ENCODE peak calls at places on chromosomes 5 and 9, in nine cellular contexts. A, G, R, T, Y, E, I, D and H are unnamed samples.
A peak's percentile ranks its signal among the peaks of the same experiment; 100 is the strongest.

GRCh38 chr5:68631884-68632283 is 416.3 kb downstream of the PIK3R1 start:
- DNase-seq in T (no peak), D (no peak), E (no peak), Y (peak; percentile 26), G (no peak), R (no peak), I (no peak), A (no peak), H (no peak)

GRCh38 chr5:58770131-58770530 is 187.3 kb downstream of the RAB3C start:
- DNase-seq in Y (no peak), D (no peak), I (no peak), E (no peak), G (no peak), A (no peak), R (no peak), T (no peak), H (no peak)

GRCh38 chr9:80649001-80649420 is 1040.3 kb downstream of the TLE1 start:
- DNase-seq in Y (peak; percentile 56), T (no peak), E (peak; percentile 23), I (no peak), G (peak; percentile 35), A (peak; percentile 91), R (no peak), D (peak; percentile 24), H (no peak)

GRCh38 chr9:134607971-134608370 is 33.6 kb upstream of the COL5A1 start:
- DNase-seq in G (no peak), T (no peak), Y (no peak), I (no peak), A (peak; percentile 57), R (no peak), D (no peak), E (no peak), H (no peak)

GRCh38 chr9:124500028-124500795 is 7.0 kb downstream of the NR5A1 start:
- DNase-seq in T (no peak), E (no peak), G (no peak), Y (no peak), A (no peak), R (no peak), D (no peak), I (no peak), H (peak; percentile 14)

GRCh38 chr9:130701059-130702022 is 7.8 kb downstream of the EXOSC2 start:
- DNase-seq in A (peak; percentile 88), T (peak; percentile 94), E (peak; percentile 82), G (peak; percentile 44), D (peak; percentile 85), I (peak; percentile 87), R (no peak), Y (peak; percentile 81), H (peak; percentile 79)

GRCh38 chr5:36646507-36647023 is 40.2 kb downstream of the SLC1A3 start:
- DNase-seq in Y (no peak), T (no peak), I (no peak), A (no peak), G (no peak), E (no peak), R (peak; percentile 27), D (no peak), H (no peak)

GRCh38 chr9:127214421-127215265 is 49.9 kb upstream of the GARNL3 start:
- DNase-seq in R (peak; percentile 48), E (peak; percentile 65), T (peak; percentile 73), G (peak; percentile 52), Y (peak; percentile 68), A (peak; percentile 89), D (peak; percentile 80), I (peak; percentile 82), H (peak; percentile 82)

GRCh38 chr5:76838481-76839261 is 11.1 kb upstream of the S100Z start:
- DNase-seq in R (peak; percentile 92), E (peak; percentile 74), G (no peak), A (peak; percentile 76), T (no peak), D (peak; percentile 49), I (no peak), Y (peak; percentile 60), H (no peak)

GRCh38 chr5:37786416-37786815 is 53.4 kb downstream of the GDNF start:
- DNase-seq in D (no peak), E (no peak), G (no peak), R (no peak), A (no peak), I (no peak), T (no peak), Y (peak; percentile 36), H (no peak)

DNA sequence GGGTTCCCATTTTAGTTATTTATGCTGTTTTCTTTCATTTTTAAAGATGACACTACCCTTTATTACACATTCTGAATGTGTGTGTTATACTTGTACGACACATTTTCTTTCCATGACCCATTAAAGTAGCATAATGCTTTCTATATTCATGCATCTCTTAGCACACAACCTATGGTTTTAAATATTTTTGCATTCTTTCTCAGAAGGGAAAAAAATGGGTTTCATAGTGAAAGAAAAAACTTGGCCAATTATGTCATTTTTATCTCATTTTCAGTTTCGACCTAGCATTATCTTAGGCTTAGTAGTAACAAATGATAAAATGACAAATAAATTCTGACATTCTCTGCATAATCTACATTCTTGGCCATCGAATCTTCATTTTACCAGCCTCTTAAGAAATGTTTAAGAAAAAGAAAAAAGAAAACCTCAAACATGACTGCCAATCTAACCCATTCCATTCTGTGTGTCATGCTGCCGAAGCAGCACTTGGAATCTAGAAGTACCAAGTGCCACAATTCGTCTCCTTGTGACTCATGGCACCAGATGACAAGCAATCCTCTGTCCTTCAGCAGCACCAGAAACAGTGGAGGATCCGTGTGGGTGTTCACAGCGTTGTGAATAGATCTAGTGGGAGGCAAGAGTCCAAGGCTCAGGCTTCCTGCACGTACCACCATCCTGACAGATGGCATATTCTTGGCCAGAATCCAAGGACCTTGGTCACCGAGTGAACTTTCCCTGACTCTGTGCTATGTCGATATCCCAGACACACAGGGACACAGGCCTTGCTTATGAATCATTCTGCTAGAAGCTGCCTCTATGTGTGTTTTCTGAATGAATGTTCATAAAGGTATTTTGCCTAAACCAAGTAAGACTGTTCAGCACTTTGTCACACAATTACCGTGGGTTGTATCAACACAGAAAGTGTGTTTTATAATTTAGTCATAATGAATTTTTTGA is 502.7 kb downstream of the NR2F1-AS1 start:
- DNase-seq in I (no peak), G (peak; percentile 98), E (peak; percentile 18), Y (peak; percentile 11), R (peak; percentile 99), A (peak; percentile 93), T (no peak), D (peak; percentile 97), H (peak; percentile 29)
- H3K9ac ChIP-seq in I (no peak overlapping the region), G (no peak overlapping the region), E (no peak overlapping the region), Y (no peak overlapping the region), R (peak overlapping the region; percentile 18), A (peak overlapping the region; percentile 38), T (no peak overlapping the region), D (no peak overlapping the region), H (peak overlapping the region; percentile 25)

GRCh38 chr5:113164016-113164415 is 187.4 kb downstream of the DCP2 start:
- DNase-seq in A (no peak), G (no peak), D (no peak), E (no peak), I (no peak), T (no peak), R (no peak), Y (no peak), H (no peak)

GRCh38 chr5:113167985-113168384 is 191.4 kb downstream of the DCP2 start:
- DNase-seq in D (no peak), Y (no peak), I (no peak), T (no peak), R (no peak), A (no peak), E (no peak), G (peak; percentile 61), H (no peak)

GRCh38 chr5:113163328-113163727 is 186.7 kb downstream of the DCP2 start:
- DNase-seq in D (peak; percentile 27), T (no peak), R (peak; percentile 84), I (no peak), Y (no peak), G (peak; percentile 64), E (no peak), A (peak; percentile 36), H (no peak)

GRCh38 chr5:113166710-113167366 is 190.2 kb downstream of the DCP2 start:
- DNase-seq in G (peak; percentile 97), D (peak; percentile 95), R (peak; percentile 97), Y (no peak), T (peak; percentile 8), A (peak; percentile 89), I (no peak), E (no peak), H (no peak)

GRCh38 chr5:113166285-113166684 is 189.7 kb downstream of the DCP2 start:
- DNase-seq in A (peak; percentile 95), Y (no peak), D (peak; percentile 63), E (no peak), R (no peak), G (no peak), T (no peak), I (no peak), H (no peak)
- H3K9ac ChIP-seq in A (no peak overlapping the region), Y (no peak overlapping the region), D (peak overlapping the region; percentile 46), E (no peak overlapping the region), R (peak overlapping the region; percentile 46), G (no peak overlapping the region), T (no peak overlapping the region), I (no peak overlapping the region), H (no peak overlapping the region)

GRCh38 chr5:148699028-148699427 is 44.7 kb upstream of the HTR4 start:
- DNase-seq in R (no peak), G (no peak), D (no peak), E (no peak), T (no peak), A (no peak), Y (no peak), I (peak; percentile 46), H (no peak)

GRCh38 chr5:148697821-148698196 is 43.5 kb upstream of the HTR4 start:
- DNase-seq in Y (no peak), E (no peak), G (no peak), D (peak; percentile 41), A (no peak), R (no peak), T (no peak), I (no peak), H (no peak)

GRCh38 chr5:148702019-148702596 is 47.8 kb upstream of the HTR4 start:
- DNase-seq in E (no peak), Y (no peak), I (no peak), R (no peak), A (no peak), D (no peak), G (no peak), T (no peak), H (no peak)

GRCh38 chr5:148696438-148697036 is 42.2 kb upstream of the HTR4 start:
- DNase-seq in Y (no peak), G (no peak), E (no peak), T (no peak), I (no peak), D (no peak), R (no peak), A (no peak), H (no peak)

GRCh38 chr5:148697177-148697820 is 43.0 kb upstream of the HTR4 start:
- DNase-seq in G (peak; percentile 23), E (no peak), R (no peak), D (peak; percentile 88), A (peak; percentile 56), I (no peak), Y (no peak), T (no peak), H (no peak)
- H3K9ac ChIP-seq in G (no peak overlapping the region), E (no peak overlapping the region), R (no peak overlapping the region), D (no peak overlapping the region), A (no peak overlapping the region), I (no peak overlapping the region), Y (no peak overlapping the region), T (no peak overlapping the region), H (no peak overlapping the region)

DNA sequence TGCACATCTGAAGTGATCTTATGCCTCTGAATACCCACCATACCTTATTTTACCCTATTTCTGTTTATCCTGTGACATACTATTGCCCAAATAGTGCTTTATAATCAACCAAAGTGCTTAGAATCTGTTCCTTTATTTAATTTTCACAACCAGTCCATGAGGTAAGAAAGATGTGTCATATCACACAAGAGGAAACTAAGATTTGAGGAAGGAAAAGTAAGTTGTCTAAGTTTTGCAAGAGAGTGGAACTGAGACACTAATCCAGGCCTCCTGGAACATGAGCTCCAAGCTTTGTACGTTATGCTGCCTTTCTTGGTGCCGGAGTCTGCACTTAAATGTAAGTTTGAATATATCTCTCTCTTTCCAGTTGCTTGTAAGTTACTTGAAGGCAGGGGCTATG is 17.2 kb downstream of the KDM3B start:
- DNase-seq in R (no peak), T (no peak), E (no peak), G (no peak), Y (no peak), I (peak; percentile 64), D (peak; percentile 19), A (no peak), H (no peak)
- H3K9ac ChIP-seq in R (no peak overlapping the region), T (no peak overlapping the region), E (no peak overlapping the region), G (no peak overlapping the region), Y (no peak overlapping the region), I (no peak overlapping the region), D (no peak overlapping the region), A (no peak overlapping the region), H (no peak overlapping the region)